ENCODE peak calls at places on chromosomes 4 and X, in seven cellular contexts. One of them, this sample, is unnamed.

GRCh38 chrX:118883994-118884393 is 60.4 kb downstream of the ZCCHC12 start:
- DNase-seq in body of pancreas: no peak
- DNase-seq in GM12865: no peak
- DNase-seq in progenitor cell of endocrine pancreas: no peak
- DNase-seq in neural crest cell: no peak
- DNase-seq in osteocyte: no peak
- DNase-seq in tibial nerve: no peak
- DNase-seq in this sample: no peak

GRCh38 chr4:43651991-43652390 is 759.5 kb downstream of the GRXCR1 start:
- DNase-seq in body of pancreas: no peak
- DNase-seq in GM12865: no peak
- DNase-seq in progenitor cell of endocrine pancreas: no peak
- DNase-seq in neural crest cell: no peak
- DNase-seq in osteocyte: no peak
- DNase-seq in tibial nerve: no peak
- DNase-seq in this sample: no peak

GRCh38 chrX:35826503-35826902 is 28.4 kb downstream of the MAGEB16 start:
- DNase-seq in body of pancreas: no peak
- DNase-seq in GM12865: no peak
- DNase-seq in progenitor cell of endocrine pancreas: no peak
- DNase-seq in neural crest cell: no peak
- DNase-seq in osteocyte: no peak
- DNase-seq in tibial nerve: no peak
- DNase-seq in this sample: peak

GRCh38 chrX:129731228-129731627 is 7.6 kb upstream of the XPNPEP2 start:
- DNase-seq in body of pancreas: no peak
- DNase-seq in GM12865: no peak
- DNase-seq in progenitor cell of endocrine pancreas: no peak
- DNase-seq in neural crest cell: no peak
- DNase-seq in osteocyte: no peak
- DNase-seq in tibial nerve: no peak
- DNase-seq in this sample: no peak

GRCh38 chr4:183876268-183876934 is 28.7 kb upstream of the STOX2 start:
- DNase-seq in body of pancreas: peak
- DNase-seq in GM12865: no peak
- DNase-seq in progenitor cell of endocrine pancreas: no peak
- DNase-seq in neural crest cell: no peak
- DNase-seq in osteocyte: no peak
- DNase-seq in tibial nerve: no peak
- DNase-seq in this sample: no peak

GRCh38 chr4:125849869-125850268 is 535.1 kb downstream of the FAT4 start:
- DNase-seq in body of pancreas: no peak
- DNase-seq in GM12865: no peak
- DNase-seq in progenitor cell of endocrine pancreas: no peak
- DNase-seq in neural crest cell: no peak
- DNase-seq in osteocyte: no peak
- DNase-seq in tibial nerve: no peak
- DNase-seq in this sample: no peak

GRCh38 chrX:150088766-150089518 is 150.7 kb upstream of the EOLA2 start:
- DNase-seq in body of pancreas: no peak
- DNase-seq in GM12865: no peak
- DNase-seq in progenitor cell of endocrine pancreas: no peak
- DNase-seq in neural crest cell: no peak
- DNase-seq in osteocyte: peak
- DNase-seq in tibial nerve: no peak
- DNase-seq in this sample: no peak

GRCh38 chrX:144709841-144710240 is 537.5 kb upstream of the SPANXN1 start:
- DNase-seq in body of pancreas: no peak
- DNase-seq in GM12865: no peak
- DNase-seq in progenitor cell of endocrine pancreas: no peak
- DNase-seq in neural crest cell: no peak
- DNase-seq in osteocyte: no peak
- DNase-seq in tibial nerve: no peak
- DNase-seq in this sample: no peak

GRCh38 chr4:102723511-102723910 is 37.3 kb downstream of the MANBA start:
- DNase-seq in body of pancreas: no peak
- DNase-seq in GM12865: no peak
- DNase-seq in progenitor cell of endocrine pancreas: no peak
- DNase-seq in neural crest cell: no peak
- DNase-seq in osteocyte: no peak
- DNase-seq in tibial nerve: no peak
- DNase-seq in this sample: no peak

GRCh38 chr4:128675083-128675482 is 134.4 kb upstream of the JADE1 start:
- DNase-seq in body of pancreas: no peak
- DNase-seq in GM12865: peak
- DNase-seq in progenitor cell of endocrine pancreas: no peak
- DNase-seq in neural crest cell: no peak
- DNase-seq in osteocyte: no peak
- DNase-seq in tibial nerve: no peak
- DNase-seq in this sample: no peak

GRCh38 chrX:11190745-11191510 is 79.8 kb downstream of the HCCS start:
- DNase-seq in body of pancreas: peak
- DNase-seq in GM12865: no peak
- DNase-seq in progenitor cell of endocrine pancreas: no peak
- DNase-seq in neural crest cell: no peak
- DNase-seq in osteocyte: no peak
- DNase-seq in tibial nerve: no peak
- DNase-seq in this sample: no peak

GRCh38 chrX:139691493-139691842 is 16.5 kb downstream of the MCF2 start:
- DNase-seq in body of pancreas: no peak
- DNase-seq in GM12865: no peak
- DNase-seq in progenitor cell of endocrine pancreas: no peak
- DNase-seq in neural crest cell: no peak
- DNase-seq in osteocyte: no peak
- DNase-seq in tibial nerve: no peak
- DNase-seq in this sample: no peak

GRCh38 chrX:110561036-110561435 is 202.4 kb downstream of the RTL9 start:
- DNase-seq in body of pancreas: no peak
- DNase-seq in GM12865: no peak
- DNase-seq in progenitor cell of endocrine pancreas: no peak
- DNase-seq in neural crest cell: no peak
- DNase-seq in osteocyte: no peak
- DNase-seq in tibial nerve: no peak
- DNase-seq in this sample: no peak

GRCh38 chrX:50718791-50719190 is 95.2 kb downstream of the SHROOM4 start:
- DNase-seq in body of pancreas: no peak
- DNase-seq in GM12865: no peak
- DNase-seq in progenitor cell of endocrine pancreas: no peak
- DNase-seq in neural crest cell: no peak
- DNase-seq in osteocyte: no peak
- DNase-seq in tibial nerve: no peak
- DNase-seq in this sample: no peak

GRCh38 chr4:15149842-15150592 is 147.7 kb downstream of the CPEB2 start:
- DNase-seq in body of pancreas: peak
- DNase-seq in GM12865: peak
- DNase-seq in progenitor cell of endocrine pancreas: peak
- DNase-seq in neural crest cell: peak
- DNase-seq in osteocyte: peak
- DNase-seq in tibial nerve: peak
- DNase-seq in this sample: peak

GRCh38 chr4:21986312-21986711 is 37.7 kb upstream of the KCNIP4 start:
- DNase-seq in body of pancreas: no peak
- DNase-seq in GM12865: no peak
- DNase-seq in progenitor cell of endocrine pancreas: no peak
- DNase-seq in neural crest cell: no peak
- DNase-seq in osteocyte: no peak
- DNase-seq in tibial nerve: no peak
- DNase-seq in this sample: no peak

GRCh38 chr4:93828332-93828829 is at the start of gene ATOH1:
- DNase-seq in body of pancreas: peak
- DNase-seq in GM12865: no peak
- DNase-seq in progenitor cell of endocrine pancreas: peak
- DNase-seq in neural crest cell: peak
- DNase-seq in osteocyte: no peak
- DNase-seq in tibial nerve: no peak
- DNase-seq in this sample: peak

GRCh38 chr4:79576480-79576803 is 168.4 kb upstream of the GK2 start:
- DNase-seq in body of pancreas: no peak
- DNase-seq in GM12865: peak
- DNase-seq in progenitor cell of endocrine pancreas: peak
- DNase-seq in neural crest cell: peak
- DNase-seq in osteocyte: no peak
- DNase-seq in tibial nerve: no peak
- DNase-seq in this sample: no peak

GRCh38 chr4:7582313-7583096 is 147.8 kb upstream of the PSAPL1 start:
- DNase-seq in body of pancreas: no peak
- DNase-seq in GM12865: no peak
- DNase-seq in progenitor cell of endocrine pancreas: no peak
- DNase-seq in neural crest cell: no peak
- DNase-seq in osteocyte: no peak
- DNase-seq in tibial nerve: no peak
- DNase-seq in this sample: no peak

GRCh38 chr4:185685804-185686203 is 126.2 kb downstream of the SORBS2 start:
- DNase-seq in body of pancreas: no peak
- DNase-seq in GM12865: no peak
- DNase-seq in progenitor cell of endocrine pancreas: no peak
- DNase-seq in neural crest cell: no peak
- DNase-seq in osteocyte: no peak
- DNase-seq in tibial nerve: no peak
- DNase-seq in this sample: no peak

DNA sequence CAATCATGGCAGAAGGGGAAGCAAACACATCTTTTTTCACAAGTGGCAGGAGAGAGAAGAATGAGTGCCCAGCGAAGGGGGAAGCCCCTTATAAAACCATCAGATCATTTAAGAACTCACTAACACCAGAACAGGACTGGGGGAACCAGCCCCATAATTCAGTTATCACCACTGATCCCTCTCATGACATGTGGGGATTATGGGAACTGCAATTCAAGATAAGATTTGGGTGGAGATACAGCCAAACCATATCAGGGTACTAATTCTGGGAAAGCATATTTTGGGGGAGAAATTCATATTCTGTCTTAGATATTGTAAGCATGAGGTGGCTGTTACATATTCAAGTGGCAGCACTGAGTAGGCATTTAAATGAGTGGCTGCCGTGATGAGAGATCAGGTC is 87.8 kb downstream of the RAPGEF2 start:
- DNase-seq in body of pancreas: no peak
- DNase-seq in GM12865: no peak
- DNase-seq in progenitor cell of endocrine pancreas: no peak
- DNase-seq in neural crest cell: no peak
- DNase-seq in osteocyte: no peak
- DNase-seq in tibial nerve: no peak
- DNase-seq in this sample: no peak
- TF ChIP-seq CTCF in body of pancreas: no peak
- TF ChIP-seq CTCF in GM12865: no peak
- TF ChIP-seq CTCF in progenitor cell of endocrine pancreas: no peak
- TF ChIP-seq CTCF in neural crest cell: no peak
- TF ChIP-seq CTCF in osteocyte: no peak
- TF ChIP-seq CTCF in tibial nerve: no peak
- TF ChIP-seq CTCF in this sample: no peak

GRCh38 chr4:105677689-105678088 is 30.8 kb downstream of the INTS12 start:
- DNase-seq in body of pancreas: no peak
- DNase-seq in GM12865: no peak
- DNase-seq in progenitor cell of endocrine pancreas: no peak
- DNase-seq in neural crest cell: no peak
- DNase-seq in osteocyte: no peak
- DNase-seq in tibial nerve: no peak
- DNase-seq in this sample: no peak

GRCh38 chr4:105686571-105686970 is 21.9 kb downstream of the INTS12 start:
- DNase-seq in body of pancreas: no peak
- DNase-seq in GM12865: no peak
- DNase-seq in progenitor cell of endocrine pancreas: no peak
- DNase-seq in neural crest cell: no peak
- DNase-seq in osteocyte: no peak
- DNase-seq in tibial nerve: no peak
- DNase-seq in this sample: no peak

GRCh38 chr4:105679186-105679585 is 29.3 kb downstream of the INTS12 start:
- DNase-seq in body of pancreas: no peak
- DNase-seq in GM12865: no peak
- DNase-seq in progenitor cell of endocrine pancreas: no peak
- DNase-seq in neural crest cell: no peak
- DNase-seq in osteocyte: no peak
- DNase-seq in tibial nerve: no peak
- DNase-seq in this sample: no peak

DNA sequence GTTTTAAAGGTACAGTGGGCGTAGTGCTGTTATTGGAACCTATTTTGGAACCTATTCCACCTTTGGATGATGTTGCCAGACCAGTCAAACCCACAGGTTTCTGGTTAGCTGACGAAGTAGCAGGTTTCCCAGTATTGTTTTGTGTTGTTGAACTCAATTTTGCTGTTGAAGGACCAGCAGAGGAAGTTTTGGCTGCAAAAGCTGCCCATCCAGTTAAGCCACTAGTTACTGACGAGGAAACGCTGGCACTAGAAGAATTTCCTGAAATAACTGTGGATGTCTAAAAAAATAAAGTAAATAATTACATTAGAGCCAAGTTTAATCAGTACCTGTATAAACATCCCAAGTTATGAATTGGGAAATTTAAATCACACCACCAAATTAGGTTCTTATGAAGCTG is 25.5 kb downstream of the INTS12 start:
- DNase-seq in body of pancreas: peak
- DNase-seq in GM12865: no peak
- DNase-seq in progenitor cell of endocrine pancreas: no peak
- DNase-seq in neural crest cell: no peak
- DNase-seq in osteocyte: no peak
- DNase-seq in tibial nerve: no peak
- DNase-seq in this sample: no peak
- TF ChIP-seq CTCF in body of pancreas: no peak
- TF ChIP-seq CTCF in GM12865: no peak
- TF ChIP-seq CTCF in progenitor cell of endocrine pancreas: no peak
- TF ChIP-seq CTCF in neural crest cell: no peak
- TF ChIP-seq CTCF in osteocyte: no peak
- TF ChIP-seq CTCF in tibial nerve: no peak
- TF ChIP-seq CTCF in this sample: no peak

DNA sequence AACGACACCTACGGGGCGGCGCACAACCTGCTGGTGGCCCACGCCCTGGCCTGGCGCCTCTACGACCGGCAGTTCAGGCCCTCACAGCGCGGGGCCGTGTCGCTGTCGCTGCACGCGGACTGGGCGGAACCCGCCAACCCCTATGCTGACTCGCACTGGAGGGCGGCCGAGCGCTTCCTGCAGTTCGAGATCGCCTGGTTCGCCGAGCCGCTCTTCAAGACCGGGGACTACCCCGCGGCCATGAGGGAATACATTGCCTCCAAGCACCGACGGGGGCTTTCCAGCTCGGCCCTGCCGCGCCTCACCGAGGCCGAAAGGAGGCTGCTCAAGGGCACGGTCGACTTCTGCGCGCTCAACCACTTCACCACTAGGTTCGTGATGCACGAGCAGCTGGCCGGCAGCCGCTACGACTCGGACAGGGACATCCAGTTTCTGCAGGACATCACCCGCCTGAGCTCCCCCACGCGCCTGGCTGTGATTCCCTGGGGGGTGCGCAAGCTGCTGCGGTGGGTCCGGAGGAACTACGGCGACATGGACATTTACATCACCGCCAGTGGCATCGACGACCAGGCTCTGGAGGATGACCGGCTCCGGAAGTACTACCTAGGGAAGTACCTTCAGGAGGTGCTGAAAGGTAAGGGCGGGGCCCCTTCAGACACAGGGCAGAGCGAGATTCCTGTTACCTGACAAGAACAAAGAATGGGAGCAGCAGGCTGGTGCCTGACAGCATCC is 11.7 kb downstream of the RPL9 start:
- DNase-seq in body of pancreas: peak
- DNase-seq in GM12865: peak
- DNase-seq in progenitor cell of endocrine pancreas: peak
- DNase-seq in neural crest cell: no peak
- DNase-seq in osteocyte: no peak
- DNase-seq in tibial nerve: no peak
- DNase-seq in this sample: no peak
- TF ChIP-seq CTCF in body of pancreas: no peak
- TF ChIP-seq CTCF in GM12865: peak
- TF ChIP-seq CTCF in progenitor cell of endocrine pancreas: no peak
- TF ChIP-seq CTCF in neural crest cell: no peak
- TF ChIP-seq CTCF in osteocyte: no peak
- TF ChIP-seq CTCF in tibial nerve: no peak
- TF ChIP-seq CTCF in this sample: no peak

GRCh38 chr4:113248320-113248719 is 198.9 kb downstream of the ANK2 start:
- DNase-seq in body of pancreas: no peak
- DNase-seq in GM12865: no peak
- DNase-seq in progenitor cell of endocrine pancreas: no peak
- DNase-seq in neural crest cell: no peak
- DNase-seq in osteocyte: no peak
- DNase-seq in tibial nerve: no peak
- DNase-seq in this sample: peak
- TF ChIP-seq CTCF in body of pancreas: peak
- TF ChIP-seq CTCF in GM12865: no peak
- TF ChIP-seq CTCF in progenitor cell of endocrine pancreas: no peak
- TF ChIP-seq CTCF in neural crest cell: no peak
- TF ChIP-seq CTCF in osteocyte: peak
- TF ChIP-seq CTCF in tibial nerve: no peak
- TF ChIP-seq CTCF in this sample: peak